ENCODE peak calls at places on chromosomes 3 and 15, in six cellular contexts. B is smooth muscle cell of the brain vasculature, Z is RWPE1, W is AG10803, F is skeletal muscle cell, M is SK-N-DZ. N is an unnamed sample.

GRCh38 chr15:76345880-76346665 is 9.5 kb downstream of the ISL2 start:
- DNase-seq in Z (peak), W (no peak), B (no peak), F (no peak), M (no peak), N (no peak)

GRCh38 chr3:4906107-4906621 is 73.1 kb upstream of the BHLHE40 start:
- DNase-seq in M (no peak), W (no peak), B (no peak), F (peak), Z (peak), N (peak)

GRCh38 chr3:172256101-172256687 is 192.1 kb downstream of the GHSR start:
- DNase-seq in M (no peak), F (peak), Z (no peak), B (no peak), W (peak), N (no peak)

GRCh38 chr15:100890059-100890720 is 10.6 kb downstream of the ALDH1A3 start:
- DNase-seq in B (no peak), M (no peak), F (no peak), Z (no peak), W (no peak), N (no peak)

GRCh38 chr3:4714045-4714444 is 220.9 kb downstream of the ITPR1 start:
- DNase-seq in B (no peak), M (no peak), Z (no peak), F (no peak), W (no peak), N (no peak)

GRCh38 chr3:110973263-110973895 is 98.2 kb upstream of the NECTIN3 start:
- DNase-seq in F (no peak), Z (no peak), W (no peak), M (no peak), B (no peak), N (no peak)

GRCh38 chr15:31292391-31293020 is 34.1 kb upstream of the KLF13 start:
- DNase-seq in W (no peak), Z (no peak), M (no peak), F (no peak), B (no peak), N (no peak)

GRCh38 chr3:11480663-11481298 is 162.9 kb downstream of the VGLL4 start:
- DNase-seq in B (no peak), M (no peak), W (no peak), F (no peak), Z (no peak), N (no peak)

GRCh38 chr3:108936924-108937689 is 16.6 kb downstream of the GUCA1C start:
- DNase-seq in W (no peak), Z (no peak), B (no peak), F (no peak), M (no peak), N (peak)

GRCh38 chr3:42166214-42166613 is 75.1 kb downstream of the TRAK1 start:
- DNase-seq in F (no peak), Z (no peak), W (no peak), M (no peak), B (no peak), N (no peak)

GRCh38 chr3:152430223-152431002 is 161.7 kb downstream of the MBNL1 start:
- DNase-seq in W (peak), B (no peak), M (no peak), Z (no peak), F (no peak), N (no peak)

GRCh38 chr15:45458746-45459403 is 63.7 kb downstream of the SLC30A4 start:
- DNase-seq in M (peak), F (no peak), W (peak), B (no peak), Z (peak), N (peak)

GRCh38 chr15:101528917-101529299 is 39.4 kb upstream of the PCSK6 start:
- DNase-seq in B (no peak), Z (no peak), W (no peak), M (no peak), F (no peak), N (no peak)

GRCh38 chr3:187295635-187296034 is 4.1 kb upstream of the MASP1 start:
- DNase-seq in Z (no peak), M (no peak), F (no peak), B (no peak), W (no peak), N (no peak)

GRCh38 chr3:161100994-161101393 is 4.2 kb downstream of the B3GALNT1 start:
- DNase-seq in B (no peak), Z (peak), F (no peak), M (no peak), W (no peak), N (no peak)

GRCh38 chr3:87088984-87089841 is 98.3 kb upstream of the VGLL3 start:
- DNase-seq in M (no peak), W (peak), F (peak), B (peak), Z (no peak), N (peak)